ENCODE peak calls at places on chromosomes 11 and 22, in five cellular contexts. Z is tibial nerve, V is adrenal gland, S is endothelial cell of umbilical vein, B is IMR-90. Y is an unnamed sample.

GRCh38 chr11:58926695-58927094 is 12.6 kb upstream of the GLYATL1 start:
- DNase-seq in Z (no peak), V (no peak), S (no peak), B (peak), Y (no peak)

GRCh38 chr11:76251223-76251575 is 44.9 kb upstream of the WNT11 start:
- DNase-seq in Z (no peak), V (no peak), S (no peak), B (no peak), Y (no peak)

GRCh38 chr11:68373810-68374501 is 61.6 kb downstream of the LRP5 start:
- DNase-seq in Z (no peak), V (no peak), S (peak), B (peak), Y (no peak)

GRCh38 chr11:77821349-77821851 is 456 bp downstream of the AAMDC start:
- DNase-seq in Z (no peak), V (peak), S (peak), B (peak), Y (peak)

GRCh38 chr11:62611705-62612365 is 740 bp downstream of the EML3 start:
- DNase-seq in Z (no peak), V (peak), S (peak), B (peak), Y (peak)

GRCh38 chr22:47191630-47192105 is 429.2 kb downstream of the TBC1D22A start:
- DNase-seq in Z (no peak), V (no peak), S (no peak), B (no peak), Y (no peak)

GRCh38 chr11:67033661-67034166 is 10.8 kb downstream of the SYT12 start:
- DNase-seq in Z (no peak), V (peak), S (no peak), B (peak), Y (peak)

GRCh38 chr11:45042560-45042959 is 91.9 kb upstream of the TP53I11 start:
- DNase-seq in Z (no peak), V (peak), S (no peak), B (no peak), Y (peak)

GRCh38 chr11:56706486-56706885 is 7.6 kb downstream of the OR9G1 start:
- DNase-seq in Z (no peak), V (no peak), S (no peak), B (no peak), Y (no peak)

GRCh38 chr11:109425554-109425953 is 3.6 kb downstream of the C11orf87 start:
- DNase-seq in Z (no peak), V (no peak), S (no peak), B (no peak), Y (no peak)

GRCh38 chr11:85823816-85824215 is 12.9 kb upstream of the SYTL2 start:
- DNase-seq in Z (no peak), V (no peak), S (no peak), B (peak), Y (no peak)

GRCh38 chr22:32205974-32206773 is 1.3 kb upstream of the RFPL2 start:
- DNase-seq in Z (no peak), V (no peak), S (no peak), B (no peak), Y (no peak)

GRCh38 chr22:46047841-46048595 is 71.1 kb upstream of the WNT7B start:
- DNase-seq in Z (peak), V (peak), S (no peak), B (no peak), Y (no peak)

GRCh38 chr11:79437981-79438630 is 2.7 kb downstream of the TENM4 start:
- DNase-seq in Z (no peak), V (peak), S (no peak), B (peak), Y (no peak)

DNA sequence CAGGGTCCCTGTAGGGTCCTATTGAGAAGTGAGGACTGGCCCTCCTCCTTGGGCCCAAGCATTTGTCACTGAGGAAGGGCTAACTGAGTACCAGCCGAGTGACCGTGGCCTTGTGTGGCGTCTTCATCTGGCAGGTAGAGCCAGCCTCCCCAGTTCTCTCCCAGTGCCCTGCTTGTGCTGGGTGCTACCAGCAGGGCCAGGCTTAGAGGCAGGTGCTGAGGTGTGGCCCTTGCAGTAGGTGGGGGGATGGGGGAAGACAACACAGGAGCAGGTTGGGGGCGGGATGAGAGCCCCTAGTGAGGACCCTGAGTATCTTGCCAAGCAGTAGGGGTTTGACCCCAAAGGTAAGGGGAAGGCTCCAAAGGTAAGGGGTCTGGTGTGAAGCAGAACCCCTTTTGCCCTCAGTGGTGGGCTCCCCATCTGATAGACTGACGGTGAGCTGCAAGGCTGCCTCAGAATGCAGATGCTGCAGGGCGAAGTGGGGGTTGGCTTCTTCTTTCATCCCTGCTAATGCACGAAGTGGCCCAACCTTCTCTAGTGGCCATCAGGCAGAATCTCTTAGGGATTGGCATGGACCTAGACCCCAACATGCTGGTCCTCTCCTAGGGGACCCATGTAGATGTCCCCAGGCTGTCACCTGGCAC is 19.6 kb downstream of the CDC45 start:
- DNase-seq in Z (no peak), V (no peak), S (no peak), B (no peak), Y (no peak)
- TF ChIP-seq POLR2A in Z (no peak), V (no peak), S (no peak), B (no peak), Y (no peak)

DNA sequence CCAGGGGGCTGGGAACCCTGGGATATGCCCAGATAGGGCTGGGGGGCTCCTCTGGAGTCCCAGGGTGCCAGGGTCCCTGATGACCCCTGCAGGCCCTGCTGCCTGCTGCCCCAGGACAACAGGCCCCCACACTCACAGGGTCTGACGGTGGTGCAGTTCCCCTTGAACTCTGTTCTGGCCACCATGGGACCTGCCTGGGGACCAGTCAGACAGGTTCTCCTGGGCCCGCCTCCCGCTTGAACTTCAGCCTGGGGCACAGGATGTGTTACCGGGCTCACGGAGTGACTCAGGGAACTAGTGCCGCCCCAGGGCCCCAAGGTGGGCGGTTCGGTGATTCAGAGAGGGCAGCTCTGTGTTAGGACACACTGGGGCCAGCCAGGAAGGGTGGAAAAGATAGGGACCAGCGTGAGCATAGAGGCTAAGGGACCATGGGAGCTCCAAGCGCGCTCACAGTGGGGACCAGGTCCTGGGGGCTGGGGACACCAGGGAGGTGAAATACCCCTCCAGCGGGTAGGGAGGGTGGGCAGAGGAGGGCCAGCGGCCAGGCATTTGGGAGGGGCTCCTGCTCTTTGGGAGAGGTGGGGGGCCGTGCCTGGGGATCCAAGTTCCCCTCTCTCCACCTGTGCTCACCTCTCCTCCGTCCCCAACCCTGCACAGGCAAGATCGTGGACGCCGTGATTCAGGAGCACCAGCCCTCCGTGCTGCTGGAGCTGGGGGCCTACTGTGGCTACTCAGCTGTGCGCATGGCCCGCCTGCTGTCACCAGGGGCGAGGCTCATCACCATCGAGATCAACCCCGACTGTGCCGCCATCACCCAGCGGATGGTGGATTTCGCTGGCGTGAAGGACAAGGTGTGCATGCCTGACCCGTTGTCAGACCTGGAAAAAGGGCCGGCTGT is 21.5 kb upstream of the TXNRD2 start:
- DNase-seq in Z (no peak), V (no peak), S (peak), B (peak), Y (no peak)
- TF ChIP-seq POLR2A in Z (no peak), V (no peak), S (peak), B (no peak), Y (no peak)

DNA sequence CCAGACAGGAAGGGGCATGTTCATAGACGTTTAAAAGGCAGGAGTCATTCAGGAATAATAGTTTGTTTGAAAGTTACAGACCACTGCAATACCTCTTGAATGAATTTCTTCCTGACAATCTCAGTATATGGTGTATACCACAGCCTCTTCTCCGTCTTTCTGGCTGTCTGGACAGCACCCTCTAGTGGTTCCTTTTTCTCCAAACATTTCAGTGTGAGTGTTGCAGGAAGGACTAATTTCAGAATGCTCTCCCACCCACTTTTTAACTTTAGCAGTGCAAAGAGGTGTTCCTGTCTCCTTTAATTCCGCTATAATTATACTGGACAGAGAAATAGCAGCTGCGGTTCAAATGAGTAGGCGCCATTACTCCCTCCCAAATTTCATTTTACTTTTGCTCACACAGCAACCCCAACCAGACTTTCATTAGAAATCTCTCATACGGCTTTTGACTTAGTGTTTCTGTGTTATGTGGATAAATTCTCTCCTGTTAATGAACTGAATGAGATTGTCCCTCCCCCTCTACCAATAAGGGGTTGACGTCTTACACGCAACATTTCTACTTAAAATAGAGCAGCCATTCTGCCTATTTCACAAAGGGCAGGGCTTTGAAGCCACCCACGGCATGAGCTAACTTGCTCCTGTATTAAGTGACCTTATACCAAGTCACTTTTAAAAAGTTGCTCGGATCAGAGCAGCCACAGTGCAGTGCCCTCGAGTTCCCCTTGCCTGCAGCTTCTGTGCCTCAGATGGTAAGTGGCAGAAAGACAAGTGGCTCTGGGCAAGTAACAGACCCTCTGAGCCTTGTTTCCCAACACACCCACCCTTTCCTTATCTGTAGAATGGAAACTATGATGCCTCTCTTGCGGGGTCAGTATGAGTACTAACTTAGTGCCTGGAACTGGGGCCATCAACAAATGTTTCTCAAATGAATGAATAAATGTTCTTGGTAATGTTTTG is 368.6 kb downstream of the OPCML start:
- DNase-seq in Z (no peak), V (no peak), S (no peak), B (peak), Y (peak)
- TF ChIP-seq POLR2A in Z (no peak), V (no peak), S (no peak), B (no peak), Y (no peak)

DNA sequence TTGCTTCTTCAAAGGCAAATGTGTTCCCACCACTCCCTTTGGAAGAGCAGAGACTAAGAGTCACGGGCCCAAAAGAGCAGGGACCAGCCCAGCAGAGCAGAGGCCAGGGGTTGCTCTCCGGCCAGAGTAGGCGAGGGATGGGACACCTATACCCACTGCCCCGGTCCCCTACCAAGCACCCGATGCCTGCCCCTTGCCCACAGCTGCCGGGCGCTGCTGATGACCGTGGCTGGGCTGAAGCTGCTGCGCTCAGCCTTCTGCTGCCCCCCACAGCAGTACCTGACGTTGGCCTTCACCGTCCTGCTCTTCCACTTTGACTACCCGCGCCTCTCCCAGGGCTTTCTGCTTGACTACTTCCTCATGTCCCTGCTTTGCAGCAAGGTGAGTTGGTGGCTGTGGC is 10.7 kb upstream of the SIPA1 start:
- DNase-seq in Z (no peak), V (no peak), S (no peak), B (no peak), Y (no peak)
- TF ChIP-seq POLR2A in Z (no peak), V (no peak), S (no peak), B (no peak), Y (no peak)

DNA sequence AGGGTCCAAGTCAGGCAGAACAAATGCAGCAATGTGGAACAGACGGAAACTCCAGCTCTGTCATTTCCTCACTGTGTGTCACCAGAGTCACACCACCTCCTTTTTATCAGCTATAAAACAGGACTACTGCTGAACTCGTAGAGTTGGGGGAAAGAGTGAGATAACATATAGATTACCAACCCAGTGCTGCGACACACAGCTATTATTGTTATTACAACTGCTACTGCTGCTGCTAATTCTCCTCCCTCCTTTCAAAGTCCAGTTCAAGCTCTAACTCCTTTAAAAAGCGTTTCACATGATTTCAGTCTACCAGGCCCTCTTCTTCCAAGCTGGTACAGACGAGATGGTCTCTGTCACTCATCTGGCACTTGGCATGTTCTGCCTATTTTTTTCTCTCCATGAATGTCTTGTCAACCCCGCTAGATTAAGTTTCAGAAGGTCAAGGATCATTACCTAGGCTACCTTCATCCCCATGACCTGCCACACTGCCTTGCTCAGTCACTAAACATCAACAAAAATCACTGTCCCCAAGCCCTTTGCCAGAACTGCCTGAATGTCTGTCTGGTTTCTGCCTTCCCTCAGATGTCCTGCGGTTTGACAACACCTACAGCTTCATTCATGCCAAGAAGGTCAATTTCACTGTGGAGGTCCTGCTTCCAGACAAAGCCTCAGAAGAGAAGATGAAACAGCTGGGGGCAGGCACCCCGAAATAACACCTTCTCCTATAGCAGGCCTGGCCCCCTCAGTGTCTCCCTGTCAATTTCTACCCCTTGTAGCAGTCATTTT is 3.7 kb upstream of the MTFP1 start:
- DNase-seq in Z (no peak), V (no peak), S (peak), B (no peak), Y (no peak)
- TF ChIP-seq POLR2A in Z (no peak), V (no peak), S (no peak), B (peak), Y (no peak)

DNA sequence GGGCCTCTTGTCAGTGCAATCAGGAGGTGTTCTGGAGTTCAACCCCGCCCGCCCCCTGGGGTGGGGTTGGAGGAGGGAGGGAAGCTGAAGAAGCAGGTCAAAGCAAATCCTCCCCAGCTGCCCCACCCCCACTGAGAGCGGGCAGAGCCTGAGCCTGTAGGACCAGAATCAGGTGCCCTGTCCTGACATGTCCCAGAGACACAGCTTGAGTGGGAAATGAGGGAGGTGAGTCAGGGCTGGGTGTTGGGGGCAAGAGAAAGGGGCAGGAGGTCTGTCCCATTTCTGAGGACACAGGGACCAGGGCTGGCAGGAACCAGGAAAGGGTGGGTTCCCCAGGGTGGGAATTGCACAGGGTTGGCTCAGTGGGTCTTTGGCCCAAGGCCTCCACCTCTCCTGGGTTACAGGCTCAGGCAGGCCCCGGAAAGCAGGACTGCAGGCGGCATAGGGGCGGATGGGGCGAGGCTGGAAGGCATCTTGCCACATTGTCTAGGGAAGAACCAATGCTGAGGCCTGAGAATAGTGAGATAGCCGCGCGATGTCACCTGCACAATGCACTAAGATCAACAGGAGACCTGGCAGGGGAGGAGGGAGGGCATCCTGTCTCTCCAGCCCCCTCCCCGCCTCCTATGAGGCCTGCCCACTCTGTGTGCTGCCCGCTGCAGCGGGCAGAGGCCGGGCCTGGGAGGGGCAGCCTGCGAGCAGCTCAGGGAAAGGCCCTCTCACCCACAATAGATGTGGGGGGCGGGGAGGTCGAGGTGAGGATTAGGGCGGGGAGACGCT is 32.4 kb downstream of the NECTIN1 start:
- DNase-seq in Z (no peak), V (no peak), S (no peak), B (no peak), Y (no peak)
- TF ChIP-seq POLR2A in Z (no peak), V (no peak), S (no peak), B (no peak), Y (no peak)

Y was measured in H54.